ENCODE peak calls at places on chromosomes 2 and 18, in ten cellular contexts. One of them, this sample, is unnamed. For H3K9me2, the result is how much of the 10 kb centered on the place peaks cover.

GRCh38 chr2:238286987-238287386 is 1.4 kb downstream of the PER2 start:
- DNase-seq in GM23248: peak
- DNase-seq in HCT116: no peak
- DNase-seq in Karpas-422: no peak
- DNase-seq in MM.1S: no peak
- DNase-seq in GM23338: no peak
- DNase-seq in PC-9: peak
- DNase-seq in SK-N-SH: no peak
- DNase-seq in PC-3: no peak
- DNase-seq in OCI-LY7: no peak
- DNase-seq in this sample: no peak

GRCh38 chr2:16625201-16625729 is 40.4 kb downstream of the CYRIA start:
- DNase-seq in GM23248: no peak
- DNase-seq in HCT116: no peak
- DNase-seq in Karpas-422: peak
- DNase-seq in MM.1S: no peak
- DNase-seq in GM23338: peak
- DNase-seq in PC-9: no peak
- DNase-seq in SK-N-SH: no peak
- DNase-seq in PC-3: no peak
- DNase-seq in OCI-LY7: peak
- DNase-seq in this sample: no peak

GRCh38 chr2:231263118-231263831 is 64.8 kb downstream of the ARMC9 start:
- DNase-seq in GM23248: no peak
- DNase-seq in HCT116: no peak
- DNase-seq in Karpas-422: no peak
- DNase-seq in MM.1S: no peak
- DNase-seq in GM23338: no peak
- DNase-seq in PC-9: no peak
- DNase-seq in SK-N-SH: no peak
- DNase-seq in PC-3: no peak
- DNase-seq in OCI-LY7: no peak
- DNase-seq in this sample: no peak

GRCh38 chr2:77487074-77487803 is 34.9 kb downstream of the LRRTM4 start:
- DNase-seq in GM23248: no peak
- DNase-seq in HCT116: no peak
- DNase-seq in Karpas-422: no peak
- DNase-seq in MM.1S: no peak
- DNase-seq in GM23338: peak
- DNase-seq in PC-9: no peak
- DNase-seq in SK-N-SH: no peak
- DNase-seq in PC-3: no peak
- DNase-seq in OCI-LY7: no peak
- DNase-seq in this sample: no peak

GRCh38 chr2:42964444-42965081 is 172.2 kb upstream of the HAAO start:
- DNase-seq in GM23248: peak
- DNase-seq in HCT116: no peak
- DNase-seq in Karpas-422: no peak
- DNase-seq in MM.1S: no peak
- DNase-seq in GM23338: no peak
- DNase-seq in PC-9: peak
- DNase-seq in SK-N-SH: no peak
- DNase-seq in PC-3: peak
- DNase-seq in OCI-LY7: no peak
- DNase-seq in this sample: peak

GRCh38 chr2:209395652-209396051 is 28.2 kb upstream of the MAP2 start:
- DNase-seq in GM23248: no peak
- DNase-seq in HCT116: no peak
- DNase-seq in Karpas-422: no peak
- DNase-seq in MM.1S: no peak
- DNase-seq in GM23338: no peak
- DNase-seq in PC-9: no peak
- DNase-seq in SK-N-SH: no peak
- DNase-seq in PC-3: no peak
- DNase-seq in OCI-LY7: no peak
- DNase-seq in this sample: no peak

GRCh38 chr2:202104286-202104870 is 31.3 kb downstream of the KIAA2012 start:
- DNase-seq in GM23248: peak
- DNase-seq in HCT116: peak
- DNase-seq in Karpas-422: peak
- DNase-seq in MM.1S: peak
- DNase-seq in GM23338: peak
- DNase-seq in PC-9: peak
- DNase-seq in SK-N-SH: peak
- DNase-seq in PC-3: peak
- DNase-seq in OCI-LY7: peak
- DNase-seq in this sample: peak

GRCh38 chr2:33166287-33166881 is 219.6 kb downstream of the LTBP1 start:
- DNase-seq in GM23248: peak
- DNase-seq in HCT116: no peak
- DNase-seq in Karpas-422: no peak
- DNase-seq in MM.1S: no peak
- DNase-seq in GM23338: no peak
- DNase-seq in PC-9: no peak
- DNase-seq in SK-N-SH: no peak
- DNase-seq in PC-3: no peak
- DNase-seq in OCI-LY7: no peak
- DNase-seq in this sample: no peak

GRCh38 chr2:169999041-169999440 is 171.8 kb downstream of the UBR3 start:
- DNase-seq in GM23248: peak
- DNase-seq in HCT116: no peak
- DNase-seq in Karpas-422: no peak
- DNase-seq in MM.1S: no peak
- DNase-seq in GM23338: no peak
- DNase-seq in PC-9: no peak
- DNase-seq in SK-N-SH: peak
- DNase-seq in PC-3: no peak
- DNase-seq in OCI-LY7: no peak
- DNase-seq in this sample: no peak

GRCh38 chr18:61943175-61943964 is 50.6 kb upstream of the RNF152 start:
- DNase-seq in GM23248: no peak
- DNase-seq in HCT116: no peak
- DNase-seq in Karpas-422: no peak
- DNase-seq in MM.1S: no peak
- DNase-seq in GM23338: no peak
- DNase-seq in PC-9: no peak
- DNase-seq in SK-N-SH: no peak
- DNase-seq in PC-3: no peak
- DNase-seq in OCI-LY7: no peak
- DNase-seq in this sample: no peak

GRCh38 chr18:49846718-49847470 is 33.6 kb upstream of the ACAA2 start:
- DNase-seq in GM23248: no peak
- DNase-seq in HCT116: no peak
- DNase-seq in Karpas-422: no peak
- DNase-seq in MM.1S: no peak
- DNase-seq in GM23338: no peak
- DNase-seq in PC-9: no peak
- DNase-seq in SK-N-SH: no peak
- DNase-seq in PC-3: no peak
- DNase-seq in OCI-LY7: no peak
- DNase-seq in this sample: no peak

GRCh38 chr2:26457695-26458364 is 20.1 kb downstream of the OTOF start:
- DNase-seq in GM23248: no peak
- DNase-seq in HCT116: no peak
- DNase-seq in Karpas-422: no peak
- DNase-seq in MM.1S: no peak
- DNase-seq in GM23338: no peak
- DNase-seq in PC-9: peak
- DNase-seq in SK-N-SH: no peak
- DNase-seq in PC-3: no peak
- DNase-seq in OCI-LY7: no peak
- DNase-seq in this sample: no peak

GRCh38 chr2:33289961-33290360 is 186.5 kb upstream of the RASGRP3 start:
- DNase-seq in GM23248: no peak
- DNase-seq in HCT116: no peak
- DNase-seq in Karpas-422: peak
- DNase-seq in MM.1S: no peak
- DNase-seq in GM23338: no peak
- DNase-seq in PC-9: no peak
- DNase-seq in SK-N-SH: no peak
- DNase-seq in PC-3: no peak
- DNase-seq in OCI-LY7: no peak
- DNase-seq in this sample: no peak

GRCh38 chr18:65415167-65415566 is 335.6 kb upstream of the CDH7 start:
- DNase-seq in GM23248: no peak
- DNase-seq in HCT116: no peak
- DNase-seq in Karpas-422: no peak
- DNase-seq in MM.1S: no peak
- DNase-seq in GM23338: peak
- DNase-seq in PC-9: peak
- DNase-seq in SK-N-SH: no peak
- DNase-seq in PC-3: peak
- DNase-seq in OCI-LY7: no peak
- DNase-seq in this sample: no peak

GRCh38 chr2:6576312-6576711 is 289.4 kb downstream of the CMPK2 start:
- DNase-seq in GM23248: peak
- DNase-seq in HCT116: no peak
- DNase-seq in Karpas-422: no peak
- DNase-seq in MM.1S: no peak
- DNase-seq in GM23338: no peak
- DNase-seq in PC-9: no peak
- DNase-seq in SK-N-SH: no peak
- DNase-seq in PC-3: peak
- DNase-seq in OCI-LY7: no peak
- DNase-seq in this sample: no peak

GRCh38 chr2:14514001-14514400 is 118.5 kb upstream of the LRATD1 start:
- DNase-seq in GM23248: peak
- DNase-seq in HCT116: no peak
- DNase-seq in Karpas-422: no peak
- DNase-seq in MM.1S: no peak
- DNase-seq in GM23338: peak
- DNase-seq in PC-9: no peak
- DNase-seq in SK-N-SH: no peak
- DNase-seq in PC-3: no peak
- DNase-seq in OCI-LY7: no peak
- DNase-seq in this sample: no peak

GRCh38 chr2:43086451-43087221 is 139.8 kb downstream of the ZFP36L2 start:
- DNase-seq in GM23248: peak
- DNase-seq in HCT116: peak
- DNase-seq in Karpas-422: no peak
- DNase-seq in MM.1S: no peak
- DNase-seq in GM23338: peak
- DNase-seq in PC-9: peak
- DNase-seq in SK-N-SH: no peak
- DNase-seq in PC-3: peak
- DNase-seq in OCI-LY7: no peak
- DNase-seq in this sample: peak

GRCh38 chr2:30348825-30349224 is 98.2 kb upstream of the LCLAT1 start:
- DNase-seq in GM23248: no peak
- DNase-seq in HCT116: no peak
- DNase-seq in Karpas-422: no peak
- DNase-seq in MM.1S: no peak
- DNase-seq in GM23338: no peak
- DNase-seq in PC-9: no peak
- DNase-seq in SK-N-SH: no peak
- DNase-seq in PC-3: no peak
- DNase-seq in OCI-LY7: no peak
- DNase-seq in this sample: no peak

GRCh38 chr2:129400825-129401224 is 578.6 kb upstream of the RAB6C start:
- DNase-seq in GM23248: no peak
- DNase-seq in HCT116: no peak
- DNase-seq in Karpas-422: no peak
- DNase-seq in MM.1S: no peak
- DNase-seq in GM23338: no peak
- DNase-seq in PC-9: no peak
- DNase-seq in SK-N-SH: peak
- DNase-seq in PC-3: no peak
- DNase-seq in OCI-LY7: peak
- DNase-seq in this sample: no peak
- H2AFZ ChIP-seq in GM23248: no peak
- H2AFZ ChIP-seq in HCT116: no peak
- H2AFZ ChIP-seq in Karpas-422: no peak
- H2AFZ ChIP-seq in MM.1S: no peak
- H2AFZ ChIP-seq in GM23338: peak
- H2AFZ ChIP-seq in PC-9: no peak
- H2AFZ ChIP-seq in SK-N-SH: no peak
- H2AFZ ChIP-seq in PC-3: no peak
- H2AFZ ChIP-seq in OCI-LY7: no peak
- H2AFZ ChIP-seq in this sample: no peak

DNA sequence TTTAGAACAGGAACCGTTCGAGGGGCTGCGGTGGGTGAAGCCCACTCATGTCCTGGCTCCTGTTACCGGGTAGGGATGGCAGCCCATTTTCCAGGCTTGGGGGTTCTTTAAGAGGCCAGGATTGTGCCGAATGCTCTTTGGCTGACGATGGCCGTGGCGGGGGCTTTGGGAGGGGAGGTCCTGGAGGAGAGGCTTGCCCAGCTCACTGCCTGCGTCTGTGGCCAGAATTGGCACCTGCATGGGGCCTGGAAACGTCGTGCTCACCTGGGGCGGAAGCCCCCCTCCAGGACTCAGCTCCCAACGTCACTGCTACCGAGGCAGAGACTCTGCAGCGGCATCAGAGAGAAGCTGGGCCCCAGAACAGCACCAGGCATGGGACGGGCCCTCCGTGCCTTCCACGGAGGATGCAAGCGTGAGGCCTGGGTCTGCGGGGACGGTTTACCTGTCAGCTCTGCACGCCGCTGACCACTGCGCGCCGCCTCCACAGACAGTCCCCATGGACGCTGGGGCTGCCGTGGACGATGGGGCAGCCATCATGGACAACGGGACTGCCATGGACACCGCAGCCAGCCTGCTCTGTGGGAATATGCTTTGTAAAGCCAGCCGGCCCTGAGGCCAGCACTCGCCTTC is 82.9 kb downstream of the NFATC1 start:
- DNase-seq in GM23248: no peak
- DNase-seq in HCT116: no peak
- DNase-seq in Karpas-422: no peak
- DNase-seq in MM.1S: no peak
- DNase-seq in GM23338: no peak
- DNase-seq in PC-9: no peak
- DNase-seq in SK-N-SH: no peak
- DNase-seq in PC-3: no peak
- DNase-seq in OCI-LY7: no peak
- DNase-seq in this sample: no peak
- H3K9me2 ChIP-seq in GM23248: under half
- H3K9me2 ChIP-seq in HCT116: under half
- H3K9me2 ChIP-seq in Karpas-422: under half
- H3K9me2 ChIP-seq in MM.1S: under half
- H3K9me2 ChIP-seq in GM23338: under half
- H3K9me2 ChIP-seq in PC-9: under half
- H3K9me2 ChIP-seq in SK-N-SH: under half
- H3K9me2 ChIP-seq in PC-3: under half
- H3K9me2 ChIP-seq in OCI-LY7: under half
- H3K9me2 ChIP-seq in this sample: under half

GRCh38 chr18:576924-577323 is 3.3 kb upstream of the CETN1 start:
- DNase-seq in GM23248: no peak
- DNase-seq in HCT116: no peak
- DNase-seq in Karpas-422: no peak
- DNase-seq in MM.1S: no peak
- DNase-seq in GM23338: no peak
- DNase-seq in PC-9: no peak
- DNase-seq in SK-N-SH: no peak
- DNase-seq in PC-3: no peak
- DNase-seq in OCI-LY7: no peak
- DNase-seq in this sample: no peak
- H2AFZ ChIP-seq in GM23248: no peak
- H2AFZ ChIP-seq in HCT116: no peak
- H2AFZ ChIP-seq in Karpas-422: no peak
- H2AFZ ChIP-seq in MM.1S: no peak
- H2AFZ ChIP-seq in GM23338: no peak
- H2AFZ ChIP-seq in PC-9: no peak
- H2AFZ ChIP-seq in SK-N-SH: no peak
- H2AFZ ChIP-seq in PC-3: no peak
- H2AFZ ChIP-seq in OCI-LY7: no peak
- H2AFZ ChIP-seq in this sample: no peak

GRCh38 chr2:217642944-217643343 is 359.9 kb downstream of the TNS1 start:
- DNase-seq in GM23248: no peak
- DNase-seq in HCT116: no peak
- DNase-seq in Karpas-422: no peak
- DNase-seq in MM.1S: no peak
- DNase-seq in GM23338: no peak
- DNase-seq in PC-9: no peak
- DNase-seq in SK-N-SH: no peak
- DNase-seq in PC-3: no peak
- DNase-seq in OCI-LY7: no peak
- DNase-seq in this sample: no peak
- H3K9me2 ChIP-seq in GM23248: under half
- H3K9me2 ChIP-seq in HCT116: under half
- H3K9me2 ChIP-seq in Karpas-422: under half
- H3K9me2 ChIP-seq in MM.1S: under half
- H3K9me2 ChIP-seq in GM23338: under half
- H3K9me2 ChIP-seq in PC-9: under half
- H3K9me2 ChIP-seq in SK-N-SH: under half
- H3K9me2 ChIP-seq in PC-3: under half
- H3K9me2 ChIP-seq in OCI-LY7: under half
- H3K9me2 ChIP-seq in this sample: under half

This sample was measured in hepatocyte.